ENCODE peak calls at places on chromosomes 7 and 10, in nine cellular contexts. X is tibial artery, B is vagina, Y is small intestine, P is fibroblast of lung, M is GM23338, N is psoas muscle, E is lower lobe of right lung, L is MM.1S. Q is an unnamed sample.

GRCh38 chr10:13834581-13835286 is 248.0 kb downstream of the PRPF18 start:
- DNase-seq in N (no peak), B (no peak), L (no peak), Y (no peak), X (no peak), M (peak; percentile 46), E (no peak), P (peak; percentile 61), Q (no peak)

GRCh38 chr7:51366930-51367613 is 50.5 kb upstream of the COBL start:
- DNase-seq in X (no peak), Y (peak; percentile 71), P (peak; percentile 51), L (peak; percentile 54), B (no peak), M (peak; percentile 91), N (no peak), E (no peak), Q (no peak)

GRCh38 chr10:43982250-43982649 is 333.6 kb upstream of the ZNF32 start:
- DNase-seq in B (no peak), N (no peak), E (no peak), P (no peak), M (no peak), X (no peak), Y (no peak), L (no peak), Q (no peak)

GRCh38 chr10:17216217-17216900 is 11.7 kb upstream of the VIM start:
- DNase-seq in N (no peak), B (no peak), P (peak; percentile 97), Y (peak; percentile 24), E (peak; percentile 49), X (no peak), M (no peak), L (peak; percentile 40), Q (peak; percentile 88)

GRCh38 chr10:86345296-86346168 is 21.1 kb downstream of the GRID1 start:
- DNase-seq in E (peak; percentile 84), P (no peak), L (no peak), M (no peak), B (no peak), Y (peak; percentile 8), X (peak; percentile 48), N (no peak), Q (no peak)

GRCh38 chr10:94066411-94066810 is 72.7 kb downstream of the PLCE1 start:
- DNase-seq in X (no peak), B (no peak), N (no peak), P (peak; percentile 65), M (peak; percentile 77), Y (no peak), L (peak; percentile 22), E (no peak), Q (no peak)

GRCh38 chr7:82715344-82715743 is 271.8 kb upstream of the CACNA2D1 start:
- DNase-seq in X (no peak), M (no peak), N (no peak), P (no peak), Y (no peak), E (no peak), B (no peak), L (no peak), Q (no peak)

GRCh38 chr10:70481105-70481504 is 2.5 kb downstream of the PALD1 start:
- DNase-seq in Y (no peak), N (no peak), X (no peak), L (no peak), B (no peak), P (no peak), E (no peak), M (no peak), Q (no peak)

GRCh38 chr7:151549644-151550043 is 29.9 kb upstream of the RHEB start:
- DNase-seq in L (no peak), E (no peak), Y (no peak), N (no peak), X (no peak), M (no peak), B (no peak), P (no peak), Q (no peak)

DNA sequence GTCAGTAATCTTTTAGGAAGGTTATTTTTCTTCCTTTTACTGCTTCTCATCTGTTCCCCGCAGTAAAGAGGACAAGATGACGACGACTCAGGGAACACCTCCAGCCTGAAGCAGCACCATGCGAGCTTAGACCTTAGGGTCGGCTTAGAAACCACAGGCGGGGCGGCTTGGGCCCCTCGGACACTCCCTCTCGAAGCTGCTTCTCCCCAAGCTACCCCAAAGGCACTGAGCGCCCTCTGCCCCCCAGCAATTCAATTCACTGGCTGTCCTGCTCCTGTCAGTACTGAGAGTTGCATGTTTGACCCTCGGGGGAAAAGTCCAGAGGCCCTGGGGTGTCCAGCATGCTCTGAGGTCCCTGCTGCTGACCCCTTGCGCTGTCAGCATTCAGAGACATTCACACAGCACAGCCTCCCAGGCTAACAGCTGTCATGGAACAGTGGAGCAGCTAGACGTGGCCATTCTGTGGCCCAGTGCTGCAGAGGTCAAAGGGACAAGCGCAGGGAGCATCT is 112.7 kb downstream of the EGFR start:
- DNase-seq in L (no peak), N (no peak), P (peak; percentile 55), E (no peak), B (no peak), M (no peak), X (no peak), Y (no peak), Q (no peak)
- H3K4me1 ChIP-seq in L (no peaks in the 10 kb centered on the region), N (peaks cover 80% of the 10 kb centered on the region), P (peaks cover 62% of the 10 kb centered on the region), E (peaks cover 84% of the 10 kb centered on the region), B (peaks cover 83% of the 10 kb centered on the region), M (peaks cover 17% of the 10 kb centered on the region), X (no peaks in the 10 kb centered on the region), Y (peaks cover 4% of the 10 kb centered on the region), Q (no peaks in the 10 kb centered on the region)

DNA sequence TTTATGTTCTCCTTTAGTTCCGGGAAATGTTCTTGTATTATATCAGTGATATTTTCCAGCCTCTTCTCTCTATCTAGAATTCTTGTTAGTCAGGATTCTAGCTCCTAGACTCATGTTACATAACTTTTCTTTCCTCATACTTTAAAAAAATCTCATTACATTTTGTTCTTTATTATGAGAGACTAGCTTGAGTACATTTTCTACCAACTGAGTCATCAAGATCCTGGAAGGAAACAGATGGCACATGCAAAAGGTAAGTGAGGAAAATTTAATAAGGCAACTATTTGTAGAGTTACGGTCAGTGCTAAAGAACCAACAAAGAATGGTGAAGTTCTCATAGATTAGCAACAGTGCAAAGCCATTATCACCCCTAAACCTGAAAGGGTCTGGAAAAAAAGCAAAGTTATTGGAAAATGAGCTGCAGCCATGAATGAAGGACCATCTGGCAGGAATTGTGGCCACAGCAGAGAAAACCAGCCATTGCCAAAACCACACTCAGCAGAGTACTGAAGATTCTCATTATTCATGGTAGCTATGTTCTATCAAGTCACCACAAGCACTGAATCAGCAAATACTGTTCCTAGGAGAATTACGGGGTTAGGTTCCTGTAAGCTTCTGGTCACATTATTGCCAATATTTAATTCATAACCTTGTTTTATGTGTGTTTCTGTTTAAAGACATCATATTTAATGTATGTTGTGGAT is 98.3 kb upstream of the C7orf33 start:
- DNase-seq in P (peak; percentile 1), L (no peak), Y (no peak), X (no peak), E (no peak), M (no peak), B (no peak), N (no peak), Q (no peak)
- H3K4me3 ChIP-seq in P (no peak overlapping the region), L (no peak overlapping the region), Y (no peak overlapping the region), X (no peak overlapping the region), E (no peak overlapping the region), M (no peak overlapping the region), B (no peak overlapping the region), N (no peak overlapping the region), Q (no peak overlapping the region)

GRCh38 chr10:78437407-78437768 is 403.7 kb downstream of the RPS24 start:
- DNase-seq in L (peak; percentile 25), M (no peak), N (no peak), P (no peak), B (no peak), E (no peak), X (no peak), Y (no peak), Q (no peak)
- H3K27ac ChIP-seq in L (no peak overlapping the region), M (no peak overlapping the region), N (no peak overlapping the region), P (no peak overlapping the region), B (no peak overlapping the region), E (no peak overlapping the region), X (no peak overlapping the region), Y (no peak overlapping the region), Q (no peak overlapping the region)

DNA sequence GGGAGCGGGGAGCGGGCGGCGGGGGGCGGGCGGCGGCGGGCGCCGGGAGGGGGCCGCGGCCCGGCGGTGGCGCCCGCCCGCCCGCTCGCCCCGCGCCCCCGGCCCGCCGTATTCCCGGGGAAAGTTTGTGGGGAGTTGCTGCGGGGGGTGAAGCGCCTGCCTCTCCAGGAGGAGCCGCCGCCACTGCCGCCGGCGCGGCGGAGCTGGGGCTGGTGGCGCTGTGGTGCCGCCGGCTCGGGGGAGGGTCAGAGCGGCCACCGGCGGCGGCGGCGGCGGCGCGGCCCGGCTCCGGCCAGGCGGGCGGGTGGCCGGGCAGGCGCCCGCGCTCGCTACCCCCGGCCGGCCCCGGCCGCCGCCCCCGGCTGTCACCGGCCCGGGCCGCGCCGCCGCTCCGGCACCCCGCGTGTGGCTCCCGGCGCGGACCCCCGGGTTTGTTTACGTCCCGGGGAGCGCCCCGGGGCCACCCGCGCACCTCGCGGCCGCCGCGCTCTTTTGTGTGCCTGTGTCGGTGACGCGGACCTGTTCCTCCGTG is 861 bp upstream of the CUX1 start:
- DNase-seq in E (peak; percentile 59), Y (peak; percentile 37), X (peak; percentile 74), M (no peak), L (peak; percentile 48), B (no peak), P (peak; percentile 44), N (peak; percentile 64), Q (no peak)
- H3K4me1 ChIP-seq in E (peaks cover 26% of the 10 kb centered on the region), Y (no peaks in the 10 kb centered on the region), X (no peaks in the 10 kb centered on the region), M (peaks cover 46% of the 10 kb centered on the region), L (no peaks in the 10 kb centered on the region), B (peaks cover 32% of the 10 kb centered on the region), P (peaks cover 4% of the 10 kb centered on the region), N (peaks cover 18% of the 10 kb centered on the region), Q (peaks cover 25% of the 10 kb centered on the region)

DNA sequence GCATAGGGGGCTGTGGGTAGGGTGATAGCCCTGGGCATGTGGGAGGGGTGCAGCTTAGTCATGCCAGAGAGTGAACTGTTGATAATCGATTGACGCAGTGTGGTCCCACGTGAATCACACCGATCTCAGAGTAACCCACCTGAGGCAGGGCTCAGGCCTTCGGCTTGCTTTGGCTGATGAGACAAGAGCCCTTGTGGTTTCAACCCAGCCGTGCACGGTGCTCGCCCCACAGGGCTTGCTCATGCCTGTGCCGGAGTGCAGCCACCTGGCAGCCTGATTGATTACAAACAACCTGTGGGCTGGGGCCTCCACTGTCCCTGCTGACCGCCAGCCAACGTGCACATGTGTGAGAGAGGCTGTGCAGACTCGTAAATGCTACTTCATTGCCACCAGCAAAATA is 144.8 kb upstream of the ADARB2 start:
- DNase-seq in B (no peak), P (no peak), E (no peak), M (no peak), Y (no peak), L (no peak), X (no peak), N (no peak), Q (no peak)
- H3K4me3 ChIP-seq in B (no peak overlapping the region), P (no peak overlapping the region), E (no peak overlapping the region), M (no peak overlapping the region), Y (no peak overlapping the region), L (no peak overlapping the region), X (no peak overlapping the region), N (no peak overlapping the region), Q (no peak overlapping the region)

DNA sequence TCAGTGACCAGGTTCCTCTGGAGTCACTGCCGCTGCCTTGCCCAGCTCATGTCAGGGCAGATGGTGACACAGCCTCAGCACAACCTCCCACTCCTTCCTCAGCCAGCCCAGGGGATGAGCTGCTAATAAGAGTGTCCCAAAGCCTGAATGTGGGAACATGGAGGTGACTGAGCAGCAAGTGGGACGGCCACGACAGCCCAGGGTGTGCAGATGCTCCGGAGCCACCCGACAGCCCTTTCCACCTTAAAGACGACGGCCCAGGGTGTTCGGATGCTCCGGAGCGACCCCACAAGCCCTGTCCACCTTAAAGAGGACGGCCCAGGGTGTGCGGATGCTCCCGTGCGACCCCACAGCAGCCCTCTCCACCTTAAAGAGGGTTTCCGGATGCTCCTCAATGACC is 89.2 kb downstream of the DIP2C start:
- DNase-seq in E (no peak), L (no peak), P (no peak), Y (no peak), N (no peak), B (no peak), M (no peak), X (peak; percentile 66), Q (no peak)
- H3K27ac ChIP-seq in E (peak overlapping the region; percentile 53), L (no peak overlapping the region), P (no peak overlapping the region), Y (no peak overlapping the region), N (no peak overlapping the region), B (no peak overlapping the region), M (no peak overlapping the region), X (peak overlapping the region; percentile 82), Q (no peak overlapping the region)

Q was measured in CD4-positive, CD25-positive, alpha-beta regulatory T cell.